ENCODE peak calls at places on chromosome 19, in five cellular contexts. One of them, this sample, is unnamed.

GRCh38 chr19:19550454-19550842 is 12.4 kb downstream of the CILP2 start:
- DNase-seq in HCT116: no peak
- DNase-seq in body of pancreas: no peak
- DNase-seq in IMR-90: peak
- DNase-seq in adrenal gland: no peak
- DNase-seq in this sample: no peak

GRCh38 chr19:45125975-45126493 is 33.1 kb downstream of the PPP1R37 start:
- DNase-seq in adrenal gland: peak
- DNase-seq in IMR-90: peak
- DNase-seq in body of pancreas: peak
- DNase-seq in HCT116: peak
- DNase-seq in this sample: peak

GRCh38 chr19:35310331-35310730 is 18.4 kb downstream of the MAG start:
- DNase-seq in body of pancreas: no peak
- DNase-seq in adrenal gland: no peak
- DNase-seq in IMR-90: no peak
- DNase-seq in HCT116: no peak
- DNase-seq in this sample: no peak

GRCh38 chr19:42068756-42069571 is 1.0 kb downstream of the GRIK5 start:
- DNase-seq in body of pancreas: no peak
- DNase-seq in adrenal gland: no peak
- DNase-seq in IMR-90: no peak
- DNase-seq in HCT116: no peak
- DNase-seq in this sample: no peak

GRCh38 chr19:3932931-3933810 is at the start of gene NMRK2:
- DNase-seq in IMR-90: no peak
- DNase-seq in adrenal gland: peak
- DNase-seq in body of pancreas: no peak
- DNase-seq in HCT116: no peak
- DNase-seq in this sample: no peak

GRCh38 chr19:6819323-6819722 is 46.8 kb downstream of the VAV1 start:
- DNase-seq in body of pancreas: no peak
- DNase-seq in adrenal gland: no peak
- DNase-seq in HCT116: no peak
- DNase-seq in IMR-90: no peak
- DNase-seq in this sample: no peak

GRCh38 chr19:48443262-48443661 is 2.5 kb upstream of the GRWD1 start:
- DNase-seq in HCT116: no peak
- DNase-seq in IMR-90: no peak
- DNase-seq in adrenal gland: no peak
- DNase-seq in body of pancreas: peak
- DNase-seq in this sample: no peak

GRCh38 chr19:42657551-42657950 is 62.8 kb upstream of the CEACAM8 start:
- DNase-seq in HCT116: no peak
- DNase-seq in IMR-90: peak
- DNase-seq in body of pancreas: no peak
- DNase-seq in adrenal gland: no peak
- DNase-seq in this sample: no peak

GRCh38 chr19:610801-611505 is 21.3 kb downstream of the HCN2 start:
- DNase-seq in HCT116: no peak
- DNase-seq in IMR-90: peak
- DNase-seq in body of pancreas: no peak
- DNase-seq in adrenal gland: peak
- DNase-seq in this sample: peak

GRCh38 chr19:55676384-55676783 is 1.4 kb downstream of the EPN1 start:
- DNase-seq in adrenal gland: no peak
- DNase-seq in body of pancreas: peak
- DNase-seq in IMR-90: peak
- DNase-seq in HCT116: no peak
- DNase-seq in this sample: peak

GRCh38 chr19:1084024-1084868 is 10.9 kb downstream of the POLR2E start:
- DNase-seq in body of pancreas: no peak
- DNase-seq in adrenal gland: no peak
- DNase-seq in HCT116: no peak
- DNase-seq in IMR-90: no peak
- DNase-seq in this sample: no peak

GRCh38 chr19:35522745-35523327 is 5.3 kb downstream of the SBSN start:
- DNase-seq in IMR-90: no peak
- DNase-seq in body of pancreas: no peak
- DNase-seq in adrenal gland: no peak
- DNase-seq in HCT116: no peak
- DNase-seq in this sample: no peak

GRCh38 chr19:36747750-36748149 is 24.9 kb downstream of the ZNF850 start:
- DNase-seq in HCT116: no peak
- DNase-seq in adrenal gland: no peak
- DNase-seq in body of pancreas: no peak
- DNase-seq in IMR-90: no peak
- DNase-seq in this sample: no peak

GRCh38 chr19:4639531-4640246 is 373 bp downstream of the TNFAIP8L1 start:
- DNase-seq in adrenal gland: no peak
- DNase-seq in body of pancreas: peak
- DNase-seq in IMR-90: no peak
- DNase-seq in HCT116: no peak
- DNase-seq in this sample: no peak

GRCh38 chr19:10418281-10419199 is 1.8 kb upstream of the PDE4A start:
- DNase-seq in adrenal gland: no peak
- DNase-seq in body of pancreas: no peak
- DNase-seq in HCT116: no peak
- DNase-seq in IMR-90: no peak
- DNase-seq in this sample: no peak

GRCh38 chr19:34317311-34317927 is 47.6 kb upstream of the GPI start:
- DNase-seq in adrenal gland: no peak
- DNase-seq in IMR-90: no peak
- DNase-seq in body of pancreas: no peak
- DNase-seq in HCT116: no peak
- DNase-seq in this sample: peak

GRCh38 chr19:43752287-43752875 is 2.4 kb downstream of the SMG9 start:
- DNase-seq in adrenal gland: no peak
- DNase-seq in IMR-90: no peak
- DNase-seq in body of pancreas: no peak
- DNase-seq in HCT116: no peak
- DNase-seq in this sample: no peak

GRCh38 chr19:51712461-51713081 is 11.2 kb downstream of the HAS1 start:
- DNase-seq in HCT116: no peak
- DNase-seq in IMR-90: peak
- DNase-seq in adrenal gland: no peak
- DNase-seq in body of pancreas: no peak
- DNase-seq in this sample: peak

GRCh38 chr19:511101-511841 is 4.0 kb downstream of the TPGS1 start:
- DNase-seq in adrenal gland: peak
- DNase-seq in HCT116: peak
- DNase-seq in IMR-90: peak
- DNase-seq in body of pancreas: no peak
- DNase-seq in this sample: peak

GRCh38 chr19:1073063-1073955 is 6.3 kb downstream of the ARHGAP45 start:
- DNase-seq in IMR-90: no peak
- DNase-seq in adrenal gland: no peak
- DNase-seq in HCT116: no peak
- DNase-seq in body of pancreas: no peak
- DNase-seq in this sample: no peak

GRCh38 chr19:35045667-35046300 is 4.3 kb downstream of the HPN start:
- DNase-seq in HCT116: no peak
- DNase-seq in body of pancreas: no peak
- DNase-seq in IMR-90: peak
- DNase-seq in adrenal gland: peak
- DNase-seq in this sample: peak

GRCh38 chr19:39544920-39545319 is 5.0 kb upstream of the EID2 start:
- DNase-seq in HCT116: no peak
- DNase-seq in body of pancreas: no peak
- DNase-seq in adrenal gland: no peak
- DNase-seq in IMR-90: no peak
- DNase-seq in this sample: no peak

GRCh38 chr19:39553082-39553652 is 13.2 kb upstream of the EID2 start:
- DNase-seq in body of pancreas: no peak
- DNase-seq in IMR-90: no peak
- DNase-seq in HCT116: no peak
- DNase-seq in adrenal gland: no peak
- DNase-seq in this sample: no peak

GRCh38 chr19:39546599-39546998 is 6.6 kb upstream of the EID2 start:
- DNase-seq in IMR-90: no peak
- DNase-seq in adrenal gland: no peak
- DNase-seq in HCT116: no peak
- DNase-seq in body of pancreas: no peak
- DNase-seq in this sample: peak

GRCh38 chr19:39554701-39555311 is 14.8 kb upstream of the EID2 start:
- DNase-seq in body of pancreas: no peak
- DNase-seq in adrenal gland: no peak
- DNase-seq in HCT116: no peak
- DNase-seq in IMR-90: no peak
- DNase-seq in this sample: no peak

DNA sequence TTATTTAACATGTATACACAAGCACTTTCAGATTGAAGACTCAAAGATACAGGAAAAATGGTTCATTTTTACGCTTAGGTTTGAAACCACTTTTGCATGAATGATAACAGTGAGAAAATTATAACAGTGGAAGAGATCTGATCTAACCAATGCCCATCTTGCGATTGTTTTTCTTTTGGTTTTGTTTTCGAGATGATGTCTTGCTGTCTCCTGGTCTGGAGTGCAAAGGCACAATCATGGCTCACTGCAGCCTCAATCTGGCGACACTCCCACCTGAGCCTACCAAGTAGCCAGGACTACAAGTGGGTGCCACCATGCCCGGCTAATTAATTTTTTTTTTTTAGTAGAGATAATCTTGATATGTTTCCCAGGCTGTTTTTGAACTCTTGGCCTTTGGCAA is 10.2 kb upstream of the EID2 start:
- DNase-seq in IMR-90: no peak
- DNase-seq in adrenal gland: no peak
- DNase-seq in body of pancreas: no peak
- DNase-seq in HCT116: no peak
- DNase-seq in this sample: no peak
- TF ChIP-seq POLR2A in IMR-90: no peak
- TF ChIP-seq POLR2A in adrenal gland: no peak
- TF ChIP-seq POLR2A in body of pancreas: no peak
- TF ChIP-seq POLR2A in HCT116: no peak
- TF ChIP-seq POLR2A in this sample: no peak

DNA sequence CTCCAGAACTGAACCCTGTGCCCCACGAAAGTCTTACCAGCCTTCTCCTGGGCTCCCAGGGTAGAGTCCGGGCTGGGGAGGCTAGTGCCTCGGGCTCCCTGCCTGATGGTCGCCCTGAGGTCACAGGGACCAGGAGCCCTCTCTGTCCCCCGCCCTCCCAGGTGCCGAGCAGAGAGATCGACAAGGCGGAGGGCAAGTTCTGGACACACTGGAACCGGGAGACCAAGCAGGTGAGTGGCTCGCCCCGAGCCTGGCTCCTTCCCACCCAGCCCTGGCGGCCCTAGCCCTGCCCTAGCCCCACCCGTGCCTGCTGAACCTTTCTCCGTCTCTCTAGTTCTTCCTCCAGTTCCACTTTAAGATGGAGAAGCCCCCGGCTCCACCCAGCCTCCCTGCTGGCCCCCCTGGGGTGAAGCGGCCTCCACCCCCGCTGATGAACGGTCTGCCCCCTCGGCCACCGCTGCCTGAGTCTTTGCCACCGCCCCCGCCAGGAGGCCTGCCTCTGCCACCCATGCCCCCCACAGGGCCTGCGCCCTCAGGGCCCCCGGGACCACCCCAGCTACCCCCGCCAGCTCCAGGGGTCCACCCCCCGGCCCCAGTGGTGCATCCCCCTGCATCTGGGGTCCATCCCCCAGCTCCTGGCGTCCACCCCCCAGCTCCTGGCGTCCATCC is 1.6 kb upstream of the AMH start:
- DNase-seq in body of pancreas: no peak
- DNase-seq in HCT116: no peak
- DNase-seq in IMR-90: no peak
- DNase-seq in adrenal gland: no peak
- DNase-seq in this sample: no peak
- TF ChIP-seq POLR2A in body of pancreas: no peak
- TF ChIP-seq POLR2A in HCT116: no peak
- TF ChIP-seq POLR2A in IMR-90: no peak
- TF ChIP-seq POLR2A in adrenal gland: no peak
- TF ChIP-seq POLR2A in this sample: no peak

GRCh38 chr19:29727906-29728305 is 12.8 kb upstream of the C19orf12 start:
- DNase-seq in HCT116: no peak
- DNase-seq in adrenal gland: peak
- DNase-seq in IMR-90: no peak
- DNase-seq in body of pancreas: no peak
- DNase-seq in this sample: no peak
- TF ChIP-seq POLR2A in HCT116: no peak
- TF ChIP-seq POLR2A in adrenal gland: peak
- TF ChIP-seq POLR2A in IMR-90: no peak
- TF ChIP-seq POLR2A in body of pancreas: no peak
- TF ChIP-seq POLR2A in this sample: no peak

DNA sequence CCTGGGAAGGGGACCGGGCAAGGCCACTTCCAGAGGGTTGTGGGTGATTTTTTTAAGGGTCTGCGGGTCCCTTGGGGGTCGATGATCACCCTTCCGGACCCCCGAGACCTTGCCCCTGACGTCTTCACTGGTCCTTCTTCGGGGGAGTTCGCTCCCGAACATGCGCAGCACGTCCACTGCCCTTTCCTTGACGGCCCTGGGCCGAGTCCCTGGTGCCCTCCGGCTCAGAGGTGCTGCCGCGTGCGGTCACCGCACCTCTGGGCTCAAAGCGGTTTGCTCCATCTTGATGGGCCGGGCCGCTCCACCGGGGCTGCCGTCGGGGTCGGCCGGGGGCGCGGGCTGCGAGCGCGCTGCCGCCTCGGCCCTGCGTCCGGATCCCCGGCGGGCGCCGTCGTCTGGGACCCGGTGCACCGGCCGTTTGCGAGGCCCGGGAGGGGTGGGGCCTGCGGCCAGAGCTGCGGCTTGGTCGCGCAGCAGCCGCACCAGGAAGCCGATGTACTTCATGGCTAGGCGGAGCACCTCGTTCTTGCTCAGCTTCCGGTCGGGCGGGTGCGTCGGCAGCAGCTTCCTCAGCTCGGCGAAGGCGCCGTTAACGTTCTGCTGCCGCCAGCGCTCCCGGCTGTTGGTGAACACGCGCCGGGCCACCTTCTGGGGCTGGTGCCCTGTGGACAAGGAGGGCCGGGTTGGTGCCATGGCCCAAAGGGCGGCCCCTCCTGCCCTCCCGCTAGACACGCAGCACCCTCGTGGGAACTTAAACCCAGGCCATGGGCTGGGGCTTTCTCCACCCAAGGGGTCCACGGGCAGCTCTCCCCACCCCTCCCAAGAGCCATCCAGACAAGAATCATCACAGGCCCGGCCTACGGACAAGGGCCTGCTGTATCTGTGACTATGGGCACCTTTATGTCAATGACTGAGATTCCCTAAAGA is 3.3 kb downstream of the LYL1 start:
- DNase-seq in adrenal gland: no peak
- DNase-seq in HCT116: no peak
- DNase-seq in IMR-90: no peak
- DNase-seq in body of pancreas: no peak
- DNase-seq in this sample: peak
- TF ChIP-seq POLR2A in adrenal gland: no peak
- TF ChIP-seq POLR2A in HCT116: no peak
- TF ChIP-seq POLR2A in IMR-90: no peak
- TF ChIP-seq POLR2A in body of pancreas: peak
- TF ChIP-seq POLR2A in this sample: peak